ENCODE peak calls at places on chromosomes 3 and 15, in five cellular contexts. B, E, F, P and O are unnamed samples.

GRCh38 chr3:4532535-4533112 is 39.5 kb downstream of the ITPR1 start:
- DNase-seq in E (no peak), F (no peak), P (no peak), B (no peak), O (no peak)

GRCh38 chr3:151085889-151086483 is 522 bp downstream of the MED12L start:
- DNase-seq in F (peak), P (no peak), B (peak), E (no peak), O (peak)

GRCh38 chr3:64908292-64908691 is 220.5 kb upstream of the ADAMTS9 start:
- DNase-seq in P (peak), B (peak), F (no peak), E (no peak), O (no peak)

GRCh38 chr15:56736308-56736707 is 3.0 kb upstream of the ZNF280D start:
- DNase-seq in P (peak), B (peak), F (no peak), E (no peak), O (no peak)

GRCh38 chr3:111812680-111813079 is 46.4 kb upstream of the PHLDB2 start:
- DNase-seq in B (peak), F (no peak), P (peak), E (no peak), O (no peak)

GRCh38 chr15:51861557-51862350 is 32.3 kb downstream of the TMOD3 start:
- DNase-seq in E (peak), B (peak), P (no peak), F (no peak), O (peak)

GRCh38 chr3:136197159-136197715 is 1.1 kb upstream of the MSL2 start:
- DNase-seq in E (no peak), F (no peak), P (no peak), B (no peak), O (no peak)

GRCh38 chr15:36186376-36186775 is 393.1 kb upstream of the CDIN1 start:
- DNase-seq in B (peak), E (no peak), P (peak), F (no peak), O (no peak)

GRCh38 chr15:96703794-96704550 is 373.5 kb downstream of the NR2F2 start:
- DNase-seq in F (no peak), E (no peak), B (peak), P (no peak), O (no peak)